ENCODE peak calls at places on chromosomes 3 and 15, in nine cellular contexts. J, T, M, V, Y, R, S, D and P are unnamed samples.

GRCh38 chr3:52873433-52874159 is 23.8 kb downstream of the STIMATE start:
- DNase-seq in J (peak; percentile 50), T (no peak), M (no peak), V (no peak), Y (no peak), R (no peak), S (no peak), D (no peak), P (no peak)

GRCh38 chr15:70845616-70846360 is 8.2 kb downstream of the LARP6 start:
- DNase-seq in J (no peak), T (no peak), M (no peak), V (no peak), Y (no peak), R (no peak), S (no peak), D (no peak), P (no peak)

GRCh38 chr3:30502051-30502741 is 104.2 kb upstream of the TGFBR2 start:
- DNase-seq in J (no peak), T (no peak), M (no peak), V (no peak), Y (no peak), R (no peak), S (no peak), D (no peak), P (no peak)

GRCh38 chr15:64911317-64912186 is at the start of gene ANKDD1A:
- DNase-seq in J (peak; percentile 87), T (peak; percentile 83), M (peak; percentile 51), V (no peak), Y (no peak), R (peak; percentile 70), S (peak; percentile 18), D (peak; percentile 83), P (no peak)

GRCh38 chr15:31004220-31004733 is 12.8 kb upstream of the MTMR10 start:
- DNase-seq in J (no peak), T (peak; percentile 68), M (no peak), V (peak; percentile 36), Y (peak; percentile 43), R (no peak), S (no peak), D (no peak), P (no peak)

GRCh38 chr3:42704136-42704841 is 1.7 kb upstream of the HHATL start:
- DNase-seq in J (no peak), T (no peak), M (no peak), V (no peak), Y (no peak), R (no peak), S (no peak), D (no peak), P (no peak)

GRCh38 chr15:99454107-99454809 is 111.5 kb upstream of the MEF2A start:
- DNase-seq in J (no peak), T (no peak), M (no peak), V (no peak), Y (no peak), R (peak; percentile 2), S (no peak), D (no peak), P (no peak)

GRCh38 chr3:152574461-152575079 is 260.4 kb upstream of the P2RY1 start:
- DNase-seq in J (peak; percentile 33), T (peak; percentile 26), M (no peak), V (peak; percentile 79), Y (no peak), R (peak; percentile 69), S (peak; percentile 26), D (peak; percentile 64), P (peak; percentile 47)

GRCh38 chr3:13034861-13035260 is 38.4 kb downstream of the IQSEC1 start:
- DNase-seq in J (no peak), T (no peak), M (no peak), V (no peak), Y (no peak), R (no peak), S (no peak), D (no peak), P (no peak)

GRCh38 chr15:100602822-100603393 is 519 bp downstream of the ASB7 start:
- DNase-seq in J (no peak), T (peak; percentile 35), M (no peak), V (no peak), Y (no peak), R (no peak), S (no peak), D (no peak), P (no peak)

GRCh38 chr3:141371882-141372281 is 3.6 kb downstream of the ZBTB38 start:
- DNase-seq in J (no peak), T (peak; percentile 29), M (no peak), V (no peak), Y (no peak), R (no peak), S (no peak), D (no peak), P (no peak)

GRCh38 chr3:62577153-62577552 is 203.8 kb upstream of the FEZF2 start:
- DNase-seq in J (no peak), T (no peak), M (no peak), V (no peak), Y (no peak), R (no peak), S (no peak), D (no peak), P (no peak)

GRCh38 chr15:75827691-75828090 is 15.6 kb upstream of the UBE2Q2 start:
- DNase-seq in J (no peak), T (no peak), M (no peak), V (no peak), Y (no peak), R (no peak), S (no peak), D (no peak), P (no peak)

GRCh38 chr3:58082047-58082446 is 73.8 kb downstream of the FLNB start:
- DNase-seq in J (no peak), T (no peak), M (peak; percentile 73), V (no peak), Y (peak; percentile 58), R (no peak), S (no peak), D (no peak), P (peak; percentile 49)

GRCh38 chr3:190038050-190038631 is 82.6 kb downstream of the P3H2 start:
- DNase-seq in J (peak; percentile 58), T (no peak), M (no peak), V (no peak), Y (peak; percentile 32), R (no peak), S (no peak), D (peak; percentile 52), P (no peak)

GRCh38 chr3:138232705-138233364 is 45.7 kb downstream of the ARMC8 start:
- DNase-seq in J (no peak), T (no peak), M (no peak), V (no peak), Y (no peak), R (peak; percentile 16), S (no peak), D (no peak), P (no peak)

GRCh38 chr3:11604139-11604895 is 39.4 kb downstream of the VGLL4 start:
- DNase-seq in J (no peak), T (no peak), M (no peak), V (no peak), Y (no peak), R (no peak), S (no peak), D (no peak), P (no peak)

GRCh38 chr15:101358895-101359294 is 63.8 kb upstream of the SNRPA1 start:
- DNase-seq in J (peak; percentile 63), T (no peak), M (no peak), V (no peak), Y (no peak), R (no peak), S (no peak), D (no peak), P (no peak)

GRCh38 chr3:141241248-141242034 is 9.8 kb downstream of the PXYLP1 start:
- DNase-seq in J (peak; percentile 25), T (no peak), M (no peak), V (peak; percentile 39), Y (no peak), R (peak; percentile 68), S (no peak), D (peak; percentile 21), P (no peak)

GRCh38 chr3:53677406-53677805 is 168.8 kb downstream of the CHDH start:
- DNase-seq in J (no peak), T (no peak), M (no peak), V (no peak), Y (no peak), R (peak; percentile 28), S (no peak), D (peak; percentile 20), P (no peak)

GRCh38 chr15:69126054-69126469 is 34.4 kb upstream of the GLCE start:
- DNase-seq in J (no peak), T (no peak), M (no peak), V (no peak), Y (no peak), R (no peak), S (no peak), D (no peak), P (no peak)

GRCh38 chr3:131283862-131284261 is 97.7 kb upstream of the NUDT16 start:
- DNase-seq in J (no peak), T (no peak), M (no peak), V (no peak), Y (no peak), R (no peak), S (no peak), D (no peak), P (no peak)

GRCh38 chr3:141191097-141191749 is 40.4 kb upstream of the PXYLP1 start:
- DNase-seq in J (no peak), T (no peak), M (no peak), V (no peak), Y (no peak), R (no peak), S (no peak), D (peak; percentile 18), P (no peak)

GRCh38 chr15:40069178-40070165 is 30.5 kb upstream of the SRP14 start:
- DNase-seq in J (peak; percentile 81), T (peak; percentile 80), M (no peak), V (peak; percentile 98), Y (peak; percentile 81), R (peak; percentile 96), S (peak; percentile 85), D (peak; percentile 89), P (peak; percentile 91)

GRCh38 chr3:117886147-117886546 is 1148.5 kb downstream of the IGSF11 start:
- DNase-seq in J (no peak), T (no peak), M (no peak), V (no peak), Y (no peak), R (no peak), S (no peak), D (no peak), P (no peak)